ENCODE peak calls at places on chromosomes 1 and 21, in nine cellular contexts. U, B, Q, H, F, A, N, V and Y are unnamed samples.

GRCh38 chr1:206734499-206735142 is 36.0 kb upstream of the IL19 start:
- DNase-seq in U (peak; percentile 26), B (peak; percentile 77), Q (peak; percentile 68), H (peak; percentile 45), F (peak; percentile 46), A (peak; percentile 58), N (no peak), V (peak; percentile 81), Y (peak; percentile 41)

GRCh38 chr1:107546571-107546970 is 405.7 kb downstream of the NTNG1 start:
- DNase-seq in U (no peak), B (no peak), Q (no peak), H (no peak), F (no peak), A (no peak), N (no peak), V (no peak), Y (no peak)

GRCh38 chr1:1361982-1362423 is 3.6 kb upstream of the MXRA8 start:
- DNase-seq in U (no peak), B (peak; percentile 62), Q (no peak), H (no peak), F (peak; percentile 71), A (peak; percentile 86), N (no peak), V (no peak), Y (peak; percentile 74)

GRCh38 chr1:10830961-10831669 is 34.7 kb upstream of the CASZ1 start:
- DNase-seq in U (no peak), B (no peak), Q (no peak), H (no peak), F (no peak), A (no peak), N (no peak), V (no peak), Y (no peak)

GRCh38 chr1:168179411-168180147 is 817 bp downstream of the TIPRL start:
- DNase-seq in U (no peak), B (peak; percentile 11), Q (no peak), H (no peak), F (no peak), A (peak; percentile 21), N (no peak), V (peak; percentile 20), Y (no peak)

GRCh38 chr1:164659621-164660414 is 100.8 kb downstream of the PBX1 start:
- DNase-seq in U (no peak), B (peak; percentile 94), Q (no peak), H (no peak), F (no peak), A (no peak), N (no peak), V (peak; percentile 81), Y (no peak)

GRCh38 chr21:30194701-30195299 is 21.1 kb downstream of the CLDN8 start:
- DNase-seq in U (no peak), B (peak; percentile 81), Q (no peak), H (peak; percentile 35), F (no peak), A (peak; percentile 62), N (no peak), V (peak; percentile 76), Y (peak; percentile 31)

GRCh38 chr1:6625579-6626149 is 996 bp downstream of the THAP3 start:
- DNase-seq in U (peak; percentile 51), B (no peak), Q (no peak), H (no peak), F (no peak), A (peak; percentile 54), N (no peak), V (peak; percentile 57), Y (peak; percentile 45)

GRCh38 chr1:244865820-244866219 is 1.5 kb upstream of the HNRNPU start:
- DNase-seq in U (no peak), B (no peak), Q (no peak), H (no peak), F (no peak), A (no peak), N (no peak), V (no peak), Y (no peak)

GRCh38 chr1:7781923-7782495 is 2.1 kb upstream of the PER3 start:
- DNase-seq in U (no peak), B (no peak), Q (no peak), H (no peak), F (no peak), A (no peak), N (no peak), V (no peak), Y (no peak)

GRCh38 chr1:70745199-70745598 is 302.4 kb downstream of the PTGER3 start:
- DNase-seq in U (no peak), B (peak; percentile 73), Q (no peak), H (no peak), F (no peak), A (no peak), N (no peak), V (peak; percentile 43), Y (no peak)

DNA sequence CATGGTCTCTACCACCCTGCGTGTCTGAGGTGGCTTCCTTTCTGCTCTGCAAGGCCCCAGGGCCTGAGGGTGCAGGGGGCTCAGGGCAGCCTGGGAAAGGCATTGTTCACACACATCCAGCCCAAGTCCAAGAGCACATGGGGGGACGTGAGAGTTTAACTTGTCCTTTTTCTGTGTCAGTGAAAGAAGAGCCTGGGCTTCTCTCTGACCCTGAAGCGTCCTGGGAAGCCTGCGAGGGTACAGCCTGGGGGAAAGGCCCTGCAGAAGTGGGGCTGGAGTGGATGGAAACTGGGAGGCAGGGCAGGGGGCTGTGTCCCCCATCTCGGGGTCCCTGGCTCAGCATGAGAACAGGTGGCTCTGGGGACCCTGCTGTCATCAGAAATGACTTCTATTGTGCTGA is 181.6 kb downstream of the PRDM16 start:
- DNase-seq in U (no peak), B (no peak), Q (no peak), H (no peak), F (no peak), A (no peak), N (no peak), V (no peak), Y (no peak)
- H3K4me1 ChIP-seq in U (no peaks in the 10 kb centered on the region), B (peaks cover 15% of the 10 kb centered on the region), Q (no peaks in the 10 kb centered on the region), H (peaks cover 29% of the 10 kb centered on the region), F (no peaks in the 10 kb centered on the region), A (peaks cover 30% of the 10 kb centered on the region), N (no peaks in the 10 kb centered on the region), V (no peaks in the 10 kb centered on the region), Y (no peaks in the 10 kb centered on the region)

GRCh38 chr1:203349166-203349565 is 1.8 kb downstream of the FMOD start:
- DNase-seq in U (no peak), B (no peak), Q (no peak), H (no peak), F (no peak), A (no peak), N (no peak), V (no peak), Y (no peak)
- H3K27ac ChIP-seq in U (no peak overlapping the region), B (no peak overlapping the region), Q (no peak overlapping the region), H (no peak overlapping the region), F (peak overlapping the region; percentile 67), A (no peak overlapping the region), N (no peak overlapping the region), V (no peak overlapping the region), Y (no peak overlapping the region)

GRCh38 chr1:183040600-183040999 is 17.4 kb downstream of the LAMC1 start:
- DNase-seq in U (no peak), B (no peak), Q (no peak), H (no peak), F (no peak), A (no peak), N (no peak), V (no peak), Y (no peak)

GRCh38 chr1:183043254-183043653 is 20.0 kb downstream of the LAMC1 start:
- DNase-seq in U (no peak), B (no peak), Q (no peak), H (no peak), F (no peak), A (no peak), N (no peak), V (no peak), Y (no peak)

GRCh38 chr1:183039985-183040447 is 16.8 kb downstream of the LAMC1 start:
- DNase-seq in U (peak; percentile 77), B (no peak), Q (no peak), H (no peak), F (no peak), A (peak; percentile 78), N (no peak), V (no peak), Y (peak; percentile 88)

GRCh38 chr1:183044893-183045649 is 21.9 kb downstream of the LAMC1 start:
- DNase-seq in U (no peak), B (no peak), Q (no peak), H (no peak), F (no peak), A (no peak), N (no peak), V (peak; percentile 12), Y (no peak)

DNA sequence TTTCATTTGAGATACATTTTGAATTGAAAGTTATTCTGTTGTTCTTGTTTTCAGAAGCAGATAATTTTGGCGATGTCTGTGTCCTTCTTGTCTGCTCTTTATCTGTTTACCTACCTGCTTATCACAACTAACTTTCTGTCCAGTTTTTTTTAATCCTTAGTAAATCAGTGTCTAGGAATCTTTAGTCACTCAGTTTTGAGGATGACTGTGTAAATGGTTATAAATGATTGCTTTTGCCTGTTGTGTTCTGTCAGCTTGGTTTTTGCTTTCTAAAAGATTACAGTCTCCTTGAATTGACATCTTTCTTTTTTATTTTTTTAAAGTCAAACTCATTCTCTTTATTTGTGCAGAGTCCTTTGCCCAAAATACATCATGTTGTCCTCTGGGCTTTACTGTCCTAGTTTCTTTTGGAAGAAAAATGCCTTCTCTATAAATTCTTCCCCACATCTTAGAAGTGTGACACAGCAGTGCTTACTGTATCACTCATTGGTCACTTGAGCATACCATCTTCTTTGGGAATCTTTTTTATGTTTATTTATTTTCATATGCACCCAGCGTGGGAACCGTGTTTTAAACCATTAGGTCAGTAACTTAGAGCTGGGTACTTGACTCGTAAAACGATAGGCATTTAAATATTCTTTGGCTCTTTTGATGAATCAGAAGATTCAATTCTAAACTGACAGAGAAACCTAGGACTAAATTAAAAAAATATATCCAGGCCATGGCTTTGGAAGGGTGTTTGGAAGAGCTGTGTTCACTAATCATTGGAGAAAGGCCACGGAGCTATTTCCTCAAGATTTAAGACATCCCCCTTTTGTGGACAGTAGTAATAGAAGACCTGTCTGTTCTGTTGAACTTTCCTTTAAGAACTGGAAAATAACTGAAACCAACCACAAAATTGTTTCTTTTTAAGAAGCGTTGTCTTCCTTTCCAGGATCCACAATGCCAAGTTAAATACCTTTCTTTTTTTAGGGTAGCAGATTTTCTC is 20.9 kb downstream of the LAMC1 start:
- DNase-seq in U (no peak), B (no peak), Q (no peak), H (no peak), F (no peak), A (no peak), N (no peak), V (peak; percentile 33), Y (no peak)
- H3K4me1 ChIP-seq in U (peaks cover 38% of the 10 kb centered on the region), B (peaks cover 14% of the 10 kb centered on the region), Q (no peaks in the 10 kb centered on the region), H (peaks cover 60% of the 10 kb centered on the region), F (peaks cover 9% of the 10 kb centered on the region), A (peaks cover 22% of the 10 kb centered on the region), N (peaks cover 92% of the 10 kb centered on the region), V (peaks cover 31% of the 10 kb centered on the region), Y (peaks cover 20% of the 10 kb centered on the region)

DNA sequence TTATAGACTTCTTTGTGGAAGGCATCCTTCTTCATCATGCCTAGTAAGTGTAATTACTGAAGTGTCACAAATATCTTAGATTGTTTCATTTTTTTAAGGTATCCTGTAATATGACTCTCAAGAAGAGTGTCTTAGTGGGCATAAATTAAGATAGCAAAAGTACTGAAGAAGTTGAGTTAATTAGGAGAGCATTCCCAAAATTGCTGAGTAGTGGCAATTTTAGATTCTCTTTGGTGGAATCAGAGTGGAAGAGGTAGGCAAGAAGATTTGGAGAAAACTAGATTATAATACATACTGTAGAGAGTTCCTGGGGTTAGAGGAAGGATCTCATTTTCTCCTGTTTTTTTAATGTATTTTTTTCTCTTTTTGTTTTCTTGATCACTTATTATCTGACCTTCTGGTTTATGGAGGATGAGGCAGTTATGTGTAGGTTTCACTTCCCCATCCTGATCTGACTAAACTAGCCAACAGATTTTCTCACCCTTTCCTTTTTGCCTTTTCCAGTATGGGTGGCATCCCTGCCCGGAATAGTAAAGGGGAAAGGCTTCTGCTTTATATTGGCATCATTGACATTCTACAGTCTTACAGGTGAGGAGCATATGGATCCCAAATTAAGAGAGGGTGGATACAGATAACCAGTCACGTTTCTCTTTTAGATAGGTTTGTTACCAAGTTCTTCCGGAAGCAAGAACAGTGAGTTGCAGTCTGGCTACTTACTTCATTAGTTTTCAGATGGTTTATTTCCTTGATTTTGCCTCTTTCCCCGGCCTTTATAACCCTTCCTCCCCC is 16.7 kb upstream of the PSMD4 start:
- DNase-seq in U (peak; percentile 10), B (no peak), Q (no peak), H (no peak), F (no peak), A (no peak), N (no peak), V (no peak), Y (no peak)
- H3K27ac ChIP-seq in U (no peak overlapping the region), B (no peak overlapping the region), Q (no peak overlapping the region), H (no peak overlapping the region), F (no peak overlapping the region), A (no peak overlapping the region), N (no peak overlapping the region), V (no peak overlapping the region), Y (no peak overlapping the region)